ENCODE peak calls at places on chromosome 2, in five cellular contexts. G, U, B, D and O are unnamed samples.
A peak's percentile ranks its signal among the peaks of the same experiment; 100 is the strongest.

GRCh38 chr2:236631361-236632291 is 62.0 kb downstream of the ACKR3 start:
- DNase-seq in G (no peak), U (no peak), B (no peak), D (peak; percentile 42), O (no peak)

GRCh38 chr2:200905618-200906296 is 16.6 kb downstream of the NIF3L1 start:
- DNase-seq in G (peak; percentile 82), U (peak; percentile 88), B (peak; percentile 34), D (peak; percentile 78), O (peak; percentile 3)

GRCh38 chr2:168220971-168221819 is 26.2 kb downstream of the STK39 start:
- DNase-seq in G (no peak), U (peak; percentile 93), B (no peak), D (no peak), O (no peak)

GRCh38 chr2:72887032-72887835 is at the start of gene SPR:
- DNase-seq in G (peak; percentile 82), U (peak; percentile 77), B (peak; percentile 39), D (peak; percentile 78), O (peak; percentile 72)

GRCh38 chr2:200985806-200986205 is 22.3 kb upstream of the ORC2 start:
- DNase-seq in G (no peak), U (no peak), B (no peak), D (no peak), O (no peak)

GRCh38 chr2:230885467-230886130 is 20.9 kb downstream of the ITM2C start:
- DNase-seq in G (peak; percentile 84), U (no peak), B (no peak), D (no peak), O (peak; percentile 75)

GRCh38 chr2:95728878-95729511 is 137.2 kb downstream of the TRIM43 start:
- DNase-seq in G (peak; percentile 83), U (peak; percentile 84), B (no peak), D (peak; percentile 71), O (peak; percentile 26)

GRCh38 chr2:84278386-84278785 is 180.7 kb downstream of the SUCLG1 start:
- DNase-seq in G (no peak), U (no peak), B (no peak), D (no peak), O (no peak)